ENCODE peak calls at places on chromosomes 1 and 21, in four cellular contexts. I, G, M and T are unnamed samples.
A peak's percentile ranks its signal among the peaks of the same experiment; 100 is the strongest.

GRCh38 chr1:38221006-38221649 is 174.5 kb upstream of the POU3F1 start:
- DNase-seq in I (no peak), G (no peak), M (no peak), T (no peak)

GRCh38 chr1:153375511-153375910 is at the start of gene S100A12:
- DNase-seq in I (no peak), G (no peak), M (no peak), T (peak; percentile 14)

GRCh38 chr21:41581592-41582228 is 73.8 kb upstream of the TMPRSS2 start:
- DNase-seq in I (peak; percentile 66), G (no peak), M (no peak), T (no peak)

GRCh38 chr1:157105988-157106812 is 6.6 kb upstream of the ETV3L start:
- DNase-seq in I (peak; percentile 40), G (no peak), M (no peak), T (no peak)

GRCh38 chr1:108842525-108843181 is 14.2 kb downstream of the AKNAD1 start:
- DNase-seq in I (no peak), G (no peak), M (no peak), T (no peak)

GRCh38 chr1:203422656-203423055 is 53.0 kb upstream of the PRELP start:
- DNase-seq in I (no peak), G (peak; percentile 21), M (no peak), T (no peak)

GRCh38 chr1:238592586-238592985 is 701.9 kb upstream of the ZP4 start:
- DNase-seq in I (no peak), G (no peak), M (no peak), T (no peak)

GRCh38 chr1:27503961-27504587 is 14.1 kb upstream of the WASF2 start:
- DNase-seq in I (no peak), G (no peak), M (no peak), T (no peak)

GRCh38 chr1:118158918-118159317 is 26.1 kb downstream of the SPAG17 start:
- DNase-seq in I (no peak), G (no peak), M (no peak), T (no peak)

GRCh38 chr1:231670755-231671154 is 44.2 kb downstream of the DISC1 start:
- DNase-seq in I (no peak), G (no peak), M (no peak), T (no peak)

GRCh38 chr1:44801491-44802305 is 1.5 kb downstream of the PLK3 start:
- DNase-seq in I (peak; percentile 17), G (no peak), M (no peak), T (no peak)

GRCh38 chr1:233543338-233544255 is 70.3 kb upstream of the KCNK1 start:
- DNase-seq in I (no peak), G (no peak), M (no peak), T (no peak)

GRCh38 chr1:96559707-96560588 is 161.6 kb upstream of the PTBP2 start:
- DNase-seq in I (no peak), G (no peak), M (no peak), T (no peak)

GRCh38 chr21:35840197-35840799 is 220.0 kb downstream of the SETD4 start:
- DNase-seq in I (peak; percentile 52), G (peak; percentile 73), M (no peak), T (peak; percentile 64)

GRCh38 chr1:168921514-168922106 is 184.9 kb upstream of the ATP1B1 start:
- DNase-seq in I (no peak), G (no peak), M (no peak), T (no peak)

GRCh38 chr1:207811920-207812720 is 60.3 kb downstream of the CD46 start:
- DNase-seq in I (no peak), G (peak; percentile 76), M (no peak), T (no peak)

GRCh38 chr1:181081399-181081798 is 7.1 kb upstream of the IER5 start:
- DNase-seq in I (no peak), G (no peak), M (no peak), T (no peak)

GRCh38 chr1:103170608-103171007 is 62.3 kb upstream of the COL11A1 start:
- DNase-seq in I (no peak), G (no peak), M (no peak), T (peak; percentile 50)

GRCh38 chr1:15168479-15168878 is 14.9 kb downstream of the TMEM51 start:
- DNase-seq in I (no peak), G (no peak), M (no peak), T (no peak)

GRCh38 chr1:30687886-30688285 is 35.5 kb downstream of the MATN1 start:
- DNase-seq in I (no peak), G (no peak), M (no peak), T (no peak)

GRCh38 chr1:166915941-166916340 is 39.9 kb upstream of the TADA1 start:
- DNase-seq in I (no peak), G (no peak), M (peak; percentile 21), T (no peak)

GRCh38 chr1:198018529-198018928 is 101.4 kb downstream of the LHX9 start:
- DNase-seq in I (no peak), G (no peak), M (no peak), T (no peak)

GRCh38 chr21:37139154-37139553 is 66.1 kb downstream of the TTC3 start:
- DNase-seq in I (no peak), G (no peak), M (no peak), T (no peak)

GRCh38 chr1:116375884-116376733 is 3.1 kb downstream of the ATP1A1 start:
- DNase-seq in I (peak; percentile 90), G (peak; percentile 96), M (no peak), T (no peak)

GRCh38 chr1:170987397-170987796 is 52.1 kb downstream of the MROH9 start:
- DNase-seq in I (no peak), G (no peak), M (no peak), T (no peak)

GRCh38 chr1:89274431-89274857 is 1.8 kb upstream of the GBP5 start:
- DNase-seq in I (no peak), G (peak; percentile 33), M (no peak), T (no peak)

GRCh38 chr1:14875781-14876564 is 277.5 kb downstream of the KAZN start:
- DNase-seq in I (no peak), G (no peak), M (no peak), T (no peak)

GRCh38 chr1:226364129-226364899 is 43.6 kb downstream of the PARP1 start:
- DNase-seq in I (no peak), G (peak; percentile 21), M (no peak), T (no peak)

GRCh38 chr1:207748737-207749528 is 2.9 kb upstream of the CD46 start:
- DNase-seq in I (no peak), G (no peak), M (no peak), T (no peak)

GRCh38 chr1:185419718-185420117 is 102.7 kb upstream of the IVNS1ABP start:
- DNase-seq in I (no peak), G (no peak), M (no peak), T (no peak)

GRCh38 chr1:194028002-194028401 is 841.6 kb upstream of the B3GALT2 start:
- DNase-seq in I (no peak), G (no peak), M (no peak), T (no peak)

GRCh38 chr1:150516050-150516591 is 569 bp downstream of the FALEC start:
- DNase-seq in I (no peak), G (no peak), M (no peak), T (no peak)

GRCh38 chr1:195584870-195585624 is 1023.2 kb downstream of the KCNT2 start:
- DNase-seq in I (peak; percentile 36), G (no peak), M (no peak), T (no peak)

GRCh38 chr21:32597205-32597604 is 11.9 kb upstream of the TCP10L start:
- DNase-seq in I (no peak), G (no peak), M (no peak), T (no peak)

GRCh38 chr1:224175615-224176014 is 7.4 kb upstream of the DEGS1 start:
- DNase-seq in I (no peak), G (no peak), M (no peak), T (no peak)

GRCh38 chr1:93640656-93641440 is 40.8 kb downstream of the BCAR3 start:
- DNase-seq in I (no peak), G (no peak), M (no peak), T (no peak)

GRCh38 chr1:79896136-79896535 is 889.6 kb upstream of the ADGRL4 start:
- DNase-seq in I (no peak), G (no peak), M (no peak), T (no peak)

GRCh38 chr1:39116868-39117728 is 87.4 kb upstream of the MACF1 start:
- DNase-seq in I (no peak), G (no peak), M (no peak), T (no peak)

GRCh38 chr1:64006276-64007051 is 197.0 kb upstream of the UBE2U start:
- DNase-seq in I (no peak), G (peak; percentile 48), M (no peak), T (no peak)
- TF ChIP-seq POLR2AphosphoS5 in I (no peak), G (peak; percentile 77), M (no peak), T (no peak)

GRCh38 chr21:43943512-43944110 is 68.5 kb upstream of the TRAPPC10 start:
- DNase-seq in I (no peak), G (no peak), M (no peak), T (no peak)

GRCh38 chr21:43940672-43941071 is 71.4 kb upstream of the TRAPPC10 start:
- DNase-seq in I (peak; percentile 47), G (no peak), M (no peak), T (no peak)

GRCh38 chr21:43944181-43944633 is 67.9 kb upstream of the TRAPPC10 start:
- DNase-seq in I (no peak), G (no peak), M (no peak), T (no peak)

GRCh38 chr21:43942201-43942600 is 69.9 kb upstream of the TRAPPC10 start:
- DNase-seq in I (no peak), G (no peak), M (no peak), T (no peak)

DNA sequence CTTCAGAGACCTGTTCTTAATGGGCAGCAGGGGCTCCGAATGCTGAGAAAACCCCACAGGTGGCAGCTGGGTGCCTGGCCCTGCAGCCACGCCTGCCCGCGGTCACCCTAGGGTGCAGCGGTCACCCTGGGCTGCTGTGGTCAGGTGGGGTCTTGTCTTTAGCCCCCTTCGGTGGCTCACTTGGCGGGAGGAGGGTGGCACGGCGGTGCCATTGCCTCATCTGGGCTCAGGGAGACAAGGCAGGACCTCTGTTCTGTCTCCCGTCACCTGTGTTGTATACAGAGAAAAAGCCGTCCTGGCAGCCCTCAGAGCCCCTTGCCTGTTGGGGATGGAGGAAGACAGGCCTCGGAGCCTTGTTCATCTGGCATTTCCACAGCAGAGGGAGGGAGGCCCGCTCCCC is 69.5 kb upstream of the TRAPPC10 start:
- DNase-seq in I (no peak), G (no peak), M (no peak), T (no peak)
- H3K4me3 ChIP-seq in I (no peak overlapping the region), G (no peak overlapping the region), M (no peak overlapping the region), T (no peak overlapping the region)

GRCh38 chr21:45073301-45074047 is 906 bp upstream of the ADARB1 start:
- DNase-seq in I (peak; percentile 24), G (peak; percentile 55), M (no peak), T (no peak)
- TF ChIP-seq POLR2AphosphoS5 in I (no peak), G (peak; percentile 57), M (no peak), T (no peak)

DNA sequence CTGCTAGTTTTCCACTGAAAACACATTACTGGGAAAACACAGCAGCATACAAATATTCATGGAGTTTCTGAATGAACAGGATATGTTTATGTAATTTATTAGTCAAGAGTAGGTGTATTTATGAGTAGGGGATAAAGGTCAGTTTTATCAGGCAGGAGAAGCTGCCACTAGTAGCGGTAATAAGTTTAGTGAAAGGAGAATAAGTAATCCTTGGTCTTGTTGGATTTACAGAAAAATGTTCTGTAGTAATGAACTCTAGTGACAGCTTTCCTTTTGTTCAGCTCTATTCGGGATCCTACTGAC is 1.2 kb downstream of the MAST2 start:
- DNase-seq in I (no peak), G (no peak), M (no peak), T (no peak)
- H3K4me3 ChIP-seq in I (peak overlapping the region; percentile 46), G (no peak overlapping the region), M (peak overlapping the region; percentile 88), T (peak overlapping the region; percentile 78)